ENCODE peak calls at places on chromosomes 11 and 22, in eight cellular contexts. W is AG04449; J is AG04450; E is upper lobe of left lung; Q is A549; L is cardiac fibroblast; T is HAP-1; M is CD8-positive, alpha-beta T cell. P is an unnamed sample.

GRCh38 chr22:38317995-38318715 is 922 bp upstream of the CSNK1E start:
- DNase-seq in W (peak), J (peak), E (peak), Q (peak), L (peak), T (peak), M (no peak), P (peak)

GRCh38 chr22:18060646-18061620 is 16.9 kb upstream of the PEX26 start:
- DNase-seq in W (no peak), J (no peak), E (no peak), Q (peak), L (peak), T (no peak), M (no peak), P (no peak)

GRCh38 chr11:71962428-71963038 is 33.7 kb downstream of the RNF121 start:
- DNase-seq in W (no peak), J (peak), E (no peak), Q (no peak), L (peak), T (no peak), M (no peak), P (no peak)

GRCh38 chr11:125192194-125192593 is 27.6 kb downstream of the PKNOX2 start:
- DNase-seq in W (no peak), J (no peak), E (no peak), Q (no peak), L (no peak), T (no peak), M (no peak), P (no peak)

GRCh38 chr11:75214843-75215242 is 25.7 kb upstream of the TPBGL start:
- DNase-seq in W (no peak), J (no peak), E (no peak), Q (no peak), L (no peak), T (no peak), M (no peak), P (no peak)

GRCh38 chr22:19998991-19999820 is 17.4 kb downstream of the ARVCF start:
- DNase-seq in W (no peak), J (no peak), E (no peak), Q (no peak), L (no peak), T (no peak), M (no peak), P (no peak)

GRCh38 chr22:27502327-27502726 is 299.2 kb downstream of the MN1 start:
- DNase-seq in W (no peak), J (no peak), E (no peak), Q (no peak), L (no peak), T (peak), M (no peak), P (no peak)

GRCh38 chr11:12199231-12199948 is 89.0 kb downstream of the MICAL2 start:
- DNase-seq in W (no peak), J (no peak), E (peak), Q (no peak), L (no peak), T (no peak), M (no peak), P (no peak)

GRCh38 chr22:36816635-36817428 is at the start of gene PVALB:
- DNase-seq in W (no peak), J (no peak), E (no peak), Q (peak), L (peak), T (no peak), M (no peak), P (no peak)

GRCh38 chr11:16859651-16860050 is 121.2 kb downstream of the C11orf58 start:
- DNase-seq in W (no peak), J (no peak), E (no peak), Q (no peak), L (no peak), T (no peak), M (no peak), P (no peak)

GRCh38 chr11:109795234-109795633 is 298.0 kb upstream of the ZC3H12C start:
- DNase-seq in W (no peak), J (no peak), E (no peak), Q (no peak), L (peak), T (no peak), M (no peak), P (no peak)

GRCh38 chr11:128324531-128325141 is 262.7 kb downstream of the ETS1 start:
- DNase-seq in W (no peak), J (no peak), E (peak), Q (no peak), L (no peak), T (no peak), M (peak), P (no peak)

GRCh38 chr11:68545796-68546195 is 85.2 kb downstream of the PPP6R3 start:
- DNase-seq in W (no peak), J (no peak), E (no peak), Q (no peak), L (no peak), T (no peak), M (no peak), P (no peak)

GRCh38 chr11:44903035-44903434 is 47.6 kb downstream of the TP53I11 start:
- DNase-seq in W (no peak), J (no peak), E (no peak), Q (no peak), L (no peak), T (no peak), M (no peak), P (no peak)

GRCh38 chr11:115279831-115280761 is 224.1 kb downstream of the CADM1 start:
- DNase-seq in W (peak), J (peak), E (no peak), Q (no peak), L (no peak), T (no peak), M (no peak), P (no peak)

GRCh38 chr11:77473001-77473800 is 693 bp downstream of the PAK1 start:
- DNase-seq in W (no peak), J (no peak), E (peak), Q (peak), L (no peak), T (peak), M (peak), P (no peak)

GRCh38 chr22:37618072-37618656 is 9.5 kb downstream of the GGA1 start:
- DNase-seq in W (no peak), J (no peak), E (no peak), Q (no peak), L (no peak), T (no peak), M (no peak), P (no peak)

GRCh38 chr22:39959640-39960447 is at the start of gene TMA7B:
- DNase-seq in W (no peak), J (peak), E (peak), Q (peak), L (peak), T (no peak), M (no peak), P (no peak)

GRCh38 chr11:76850815-76851214 is 9.9 kb upstream of the ACER3 start:
- DNase-seq in W (no peak), J (no peak), E (no peak), Q (no peak), L (no peak), T (no peak), M (no peak), P (no peak)

GRCh38 chr11:11243790-11244469 is 109.1 kb downstream of the CSNK2A3 start:
- DNase-seq in W (no peak), J (no peak), E (no peak), Q (peak), L (peak), T (peak), M (peak), P (peak)

GRCh38 chr11:77127674-77127968 is 425 bp upstream of the MYO7A start:
- DNase-seq in W (no peak), J (no peak), E (no peak), Q (no peak), L (no peak), T (no peak), M (no peak), P (no peak)

GRCh38 chr22:29370556-29370955 is 17.8 kb downstream of the AP1B1 start:
- DNase-seq in W (no peak), J (no peak), E (no peak), Q (no peak), L (no peak), T (no peak), M (no peak), P (no peak)

GRCh38 chr11:74702383-74703007 is 28.7 kb downstream of the CHRDL2 start:
- DNase-seq in W (no peak), J (peak), E (peak), Q (peak), L (peak), T (peak), M (peak), P (peak)

GRCh38 chr22:26321469-26321913 is 107.6 kb upstream of the ASPHD2 start:
- DNase-seq in W (peak), J (no peak), E (no peak), Q (no peak), L (peak), T (no peak), M (no peak), P (no peak)

GRCh38 chr22:49858827-49859226 is 5.2 kb downstream of the ZBED4 start:
- DNase-seq in W (no peak), J (no peak), E (no peak), Q (no peak), L (no peak), T (no peak), M (no peak), P (no peak)

GRCh38 chr22:19729507-19729906 is 6.2 kb downstream of the GP1BB start:
- DNase-seq in W (no peak), J (no peak), E (no peak), Q (no peak), L (no peak), T (no peak), M (no peak), P (no peak)

GRCh38 chr11:116225784-116226410 is 546.9 kb downstream of the BUD13 start:
- DNase-seq in W (no peak), J (no peak), E (no peak), Q (no peak), L (no peak), T (no peak), M (no peak), P (no peak)

GRCh38 chr11:8907116-8907515 is 3.9 kb upstream of the AKIP1 start:
- DNase-seq in W (no peak), J (no peak), E (no peak), Q (no peak), L (no peak), T (no peak), M (no peak), P (no peak)

GRCh38 chr11:132126973-132127900 is 756.8 kb downstream of the NTM start:
- DNase-seq in W (peak), J (peak), E (no peak), Q (no peak), L (peak), T (no peak), M (no peak), P (peak)

GRCh38 chr11:110176366-110177056 is 83.3 kb downstream of the ZC3H12C start:
- DNase-seq in W (no peak), J (no peak), E (no peak), Q (no peak), L (peak), T (no peak), M (no peak), P (no peak)

GRCh38 chr22:40637181-40638150 is 947 bp upstream of the MRTFA start:
- DNase-seq in W (no peak), J (no peak), E (peak), Q (no peak), L (no peak), T (peak), M (no peak), P (peak)

GRCh38 chr11:10803676-10804075 is 5.0 kb downstream of the EIF4G2 start:
- DNase-seq in W (no peak), J (no peak), E (no peak), Q (no peak), L (no peak), T (no peak), M (no peak), P (no peak)

GRCh38 chr11:58719406-58720117 is 12.2 kb downstream of the GLYAT start:
- DNase-seq in W (no peak), J (no peak), E (no peak), Q (no peak), L (no peak), T (no peak), M (no peak), P (no peak)

GRCh38 chr11:35897019-35897418 is 46.8 kb upstream of the LDLRAD3 start:
- DNase-seq in W (no peak), J (no peak), E (no peak), Q (no peak), L (no peak), T (no peak), M (no peak), P (no peak)

GRCh38 chr11:79244175-79244804 is 196.5 kb downstream of the TENM4 start:
- DNase-seq in W (peak), J (peak), E (no peak), Q (peak), L (peak), T (no peak), M (no peak), P (no peak)

GRCh38 chr11:67465190-67465522 is 3.9 kb downstream of the TMEM134 start:
- DNase-seq in W (no peak), J (no peak), E (no peak), Q (no peak), L (no peak), T (no peak), M (no peak), P (no peak)

GRCh38 chr11:67698247-67698646 is 23.8 kb upstream of the ALDH3B2 start:
- DNase-seq in W (no peak), J (no peak), E (no peak), Q (peak), L (peak), T (peak), M (no peak), P (no peak)

GRCh38 chr11:69642913-69643632 is 2.1 kb downstream of the CCND1 start:
- DNase-seq in W (no peak), J (peak), E (peak), Q (peak), L (peak), T (peak), M (peak), P (no peak)

GRCh38 chr22:26563022-26563421 is 26.9 kb downstream of the TPST2 start:
- DNase-seq in W (no peak), J (no peak), E (no peak), Q (no peak), L (no peak), T (no peak), M (no peak), P (no peak)

GRCh38 chr11:96098511-96099241 is 174.8 kb upstream of the MTMR2 start:
- DNase-seq in W (no peak), J (no peak), E (no peak), Q (no peak), L (peak), T (no peak), M (no peak), P (no peak)

DNA sequence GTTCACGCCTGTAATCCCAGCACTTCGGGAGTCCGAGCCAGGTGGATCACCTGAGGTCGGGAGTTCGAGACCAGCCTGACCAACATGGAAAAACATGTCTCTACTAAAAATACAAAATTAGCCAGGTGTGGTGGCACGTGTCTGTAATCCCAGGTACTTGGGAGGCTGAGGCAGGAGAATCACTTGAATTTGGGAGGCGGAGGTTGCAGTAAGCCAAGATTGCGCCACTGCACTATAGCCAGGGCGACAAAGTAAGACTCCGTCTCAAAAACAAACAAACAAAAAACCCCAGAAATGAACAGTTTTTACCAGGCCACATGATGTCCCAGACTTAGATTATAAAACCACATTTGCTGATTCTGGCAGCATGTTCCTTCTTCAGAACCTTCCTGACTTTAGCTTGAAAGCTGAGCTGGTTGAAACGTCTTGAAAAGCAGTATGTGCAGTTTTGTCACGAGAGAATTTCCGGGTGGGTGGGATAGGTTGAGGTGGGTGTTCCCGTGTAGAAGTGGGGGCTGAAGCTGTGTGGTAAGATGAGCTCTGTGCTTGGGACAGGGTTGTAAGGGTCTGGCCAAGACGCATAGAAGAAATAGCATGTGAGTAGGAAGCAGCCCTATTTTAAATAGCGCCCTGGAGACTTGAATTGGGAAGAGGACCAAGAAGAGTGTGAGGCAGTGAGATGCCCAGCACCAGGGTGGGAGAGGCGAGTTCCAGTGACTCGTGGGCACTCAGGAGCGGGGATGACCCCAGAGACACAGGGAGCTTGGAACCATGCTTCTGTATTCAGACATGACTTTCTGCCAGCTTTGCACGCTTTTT is 7.5 kb downstream of the AP2A2 start:
- DNase-seq in W (no peak), J (no peak), E (no peak), Q (no peak), L (peak), T (no peak), M (no peak), P (no peak)
- H3K4me3 ChIP-seq in W (no peak), J (no peak), E (no peak), Q (no peak), L (no peak), T (no peak), M (no peak), P (no peak)

GRCh38 chr11:61832207-61832606 is 4.1 kb downstream of the FADS2 start:
- DNase-seq in W (no peak), J (no peak), E (no peak), Q (no peak), L (no peak), T (no peak), M (no peak), P (no peak)

GRCh38 chr11:61828629-61829407 is 718 bp downstream of the FADS2 start:
- DNase-seq in W (no peak), J (no peak), E (peak), Q (peak), L (peak), T (peak), M (no peak), P (peak)

GRCh38 chr11:61829806-61830205 is 1.7 kb downstream of the FADS2 start:
- DNase-seq in W (no peak), J (no peak), E (no peak), Q (no peak), L (no peak), T (no peak), M (no peak), P (no peak)

GRCh38 chr11:61828379-61828628 is 204 bp downstream of the FADS2 start:
- DNase-seq in W (no peak), J (no peak), E (no peak), Q (no peak), L (no peak), T (no peak), M (no peak), P (no peak)

GRCh38 chr11:61830318-61831105 is 2.4 kb downstream of the FADS2 start:
- DNase-seq in W (no peak), J (no peak), E (no peak), Q (no peak), L (peak), T (no peak), M (no peak), P (no peak)
- H3K4me3 ChIP-seq in W (peak), J (peak), E (peak), Q (peak), L (peak), T (peak), M (no peak), P (peak)

GRCh38 chr11:83156150-83156995 is 558 bp upstream of the PCF11 start:
- DNase-seq in W (peak), J (peak), E (peak), Q (peak), L (no peak), T (peak), M (peak), P (peak)
- H3K4me3 ChIP-seq in W (peak), J (peak), E (peak), Q (peak), L (peak), T (peak), M (peak), P (peak)

GRCh38 chr22:24207264-24208011 is 26.2 kb downstream of the SUSD2 start:
- DNase-seq in W (no peak), J (no peak), E (no peak), Q (no peak), L (peak), T (no peak), M (no peak), P (no peak)
- H3K4me3 ChIP-seq in W (no peak), J (no peak), E (no peak), Q (no peak), L (no peak), T (no peak), M (no peak), P (no peak)

DNA sequence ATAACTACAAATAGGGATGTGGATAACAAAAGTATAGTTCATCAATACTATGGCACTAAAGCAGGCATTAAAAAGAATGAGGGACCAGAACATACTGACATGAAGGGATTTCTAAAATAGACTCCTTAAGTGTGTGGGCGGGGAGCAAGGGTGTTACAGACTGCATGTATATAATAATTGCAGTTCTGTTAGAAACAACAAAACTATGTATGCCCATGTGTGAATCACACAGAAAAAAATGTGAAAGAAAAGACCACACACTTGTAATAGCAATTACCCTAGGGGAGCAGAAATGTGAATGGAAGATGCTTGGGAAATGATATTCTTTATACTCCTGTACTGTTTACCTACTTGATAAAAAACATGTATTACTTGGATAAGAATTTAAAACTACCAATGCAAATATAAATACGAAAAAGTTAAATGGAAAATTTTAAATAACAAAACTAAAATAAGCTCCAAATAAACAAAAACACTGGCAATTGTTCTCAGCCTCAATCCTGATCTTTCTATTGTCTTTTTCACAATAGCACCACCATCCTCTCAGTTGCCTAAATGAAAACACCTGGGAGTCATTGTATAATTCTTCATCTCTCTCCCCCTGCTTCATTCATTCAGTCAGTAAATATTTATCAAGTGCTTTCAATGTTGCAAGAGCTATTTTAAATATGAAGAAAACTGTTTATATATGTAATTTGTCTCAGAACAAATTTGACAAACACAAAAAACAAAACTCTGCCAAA is 129.8 kb downstream of the FCHSD2 start:
- DNase-seq in W (peak), J (no peak), E (no peak), Q (no peak), L (peak), T (peak), M (no peak), P (no peak)
- H3K4me3 ChIP-seq in W (no peak), J (no peak), E (no peak), Q (no peak), L (no peak), T (no peak), M (no peak), P (no peak)